ENCODE peak calls at places on chromosomes 1 and 21, in ten cellular contexts. C, F, M, S, K, W, R, G, Q and T are unnamed samples.

GRCh38 chr1:93347319-93347899 is 1.7 kb downstream of the DR1 start:
- DNase-seq in S (no peak), Q (no peak), W (no peak), F (no peak), M (no peak), G (no peak), K (no peak), C (no peak), R (no peak), T (no peak)

GRCh38 chr1:203996126-203996525 is 76.8 kb upstream of the SOX13 start:
- DNase-seq in Q (no peak), M (no peak), C (no peak), S (no peak), G (no peak), W (peak; percentile 17), K (peak; percentile 23), R (peak; percentile 83), F (no peak), T (peak; percentile 54)

GRCh38 chr1:43706598-43707190 is 642 bp upstream of the ST3GAL3 start:
- DNase-seq in M (no peak), Q (peak; percentile 61), S (peak; percentile 53), C (no peak), F (no peak), R (peak; percentile 75), K (no peak), W (peak; percentile 20), G (peak; percentile 31), T (no peak)

GRCh38 chr21:33865996-33866575 is 49.5 kb downstream of the ATP5PO start:
- DNase-seq in C (peak; percentile 42), Q (no peak), S (no peak), F (no peak), G (no peak), M (no peak), R (no peak), W (no peak), K (no peak), T (no peak)

GRCh38 chr21:34582506-34583150 is 32.3 kb downstream of the RCAN1 start:
- DNase-seq in R (peak; percentile 55), G (peak; percentile 16), C (no peak), M (no peak), W (peak; percentile 49), S (no peak), K (no peak), Q (no peak), F (peak; percentile 24), T (peak; percentile 31)

GRCh38 chr1:165659581-165659895 is 28.5 kb downstream of the MGST3 start:
- DNase-seq in W (no peak), M (no peak), G (no peak), C (no peak), R (peak; percentile 57), S (no peak), F (no peak), K (no peak), Q (no peak), T (no peak)

GRCh38 chr21:20618878-20619277 is 379.3 kb upstream of the NCAM2 start:
- DNase-seq in K (no peak), Q (no peak), F (no peak), S (no peak), M (no peak), W (no peak), R (no peak), G (no peak), C (no peak), T (no peak)

GRCh38 chr1:55060133-55060999 is 21.0 kb downstream of the PCSK9 start:
- DNase-seq in F (no peak), R (no peak), Q (no peak), S (no peak), K (no peak), C (peak; percentile 48), G (no peak), W (no peak), M (no peak), T (no peak)

GRCh38 chr21:44969066-44969649 is 29.3 kb downstream of the SLX9 start:
- DNase-seq in Q (no peak), K (no peak), C (no peak), G (no peak), S (no peak), M (no peak), F (no peak), W (no peak), R (no peak), T (no peak)

GRCh38 chr1:169105434-169106094 is 926 bp upstream of the ATP1B1 start:
- DNase-seq in W (peak; percentile 89), F (peak; percentile 78), S (no peak), G (peak; percentile 57), K (peak; percentile 54), R (peak; percentile 87), C (peak; percentile 92), M (no peak), Q (peak; percentile 96), T (peak; percentile 83)

GRCh38 chr1:15998929-15999328 is 5.1 kb upstream of the SRARP start:
- DNase-seq in R (no peak), G (no peak), F (no peak), Q (no peak), K (no peak), C (peak; percentile 80), M (no peak), S (no peak), W (no peak), T (no peak)

GRCh38 chr1:9561429-9561828 is 22.2 kb downstream of the SLC25A33 start:
- DNase-seq in F (peak; percentile 56), K (peak; percentile 30), R (no peak), Q (no peak), S (no peak), G (no peak), C (no peak), W (peak; percentile 19), M (peak; percentile 81), T (peak; percentile 48)

GRCh38 chr1:46301406-46302090 is 1.9 kb downstream of the LRRC41 start:
- DNase-seq in F (peak; percentile 75), R (peak; percentile 31), G (peak; percentile 11), C (no peak), Q (peak; percentile 68), S (no peak), K (peak; percentile 23), M (peak; percentile 19), W (no peak), T (peak; percentile 77)

GRCh38 chr1:98044766-98045165 is 123.9 kb upstream of the DPYD start:
- DNase-seq in W (no peak), R (no peak), F (no peak), K (no peak), C (no peak), G (no peak), M (no peak), S (no peak), Q (no peak), T (no peak)

DNA sequence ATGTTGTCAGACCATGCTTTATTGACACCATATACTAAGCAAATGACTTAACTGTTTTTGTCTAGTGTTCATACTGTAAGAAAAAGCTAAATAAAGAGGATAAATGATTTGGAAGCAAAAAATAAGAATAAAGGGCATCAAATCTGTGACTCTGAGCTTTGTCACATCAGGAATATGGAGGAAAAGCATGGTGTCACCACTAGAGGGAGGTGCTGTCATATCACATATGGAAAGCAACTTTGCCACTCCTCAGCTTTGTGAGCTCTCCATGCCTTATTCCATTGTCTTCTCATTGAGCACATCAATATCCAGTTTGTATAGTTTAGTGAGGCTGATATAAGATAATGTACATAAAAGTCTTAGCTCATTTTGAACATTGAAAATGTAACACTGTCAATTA is 20.8 kb upstream of the GBP1 start:
- DNase-seq in G (no peak), Q (no peak), W (peak; percentile 62), K (no peak), S (no peak), M (no peak), R (no peak), F (peak; percentile 49), C (no peak), T (no peak)
- TF ChIP-seq CTCF in G (no peak), Q (peak; percentile 49), W (peak; percentile 58), K (no peak), S (peak; percentile 59), M (peak; percentile 57), R (no peak), F (peak; percentile 85), C (no peak), T (no peak)

GRCh38 chr1:29800120-29800519 is 563.8 kb downstream of the PTPRU start:
- DNase-seq in M (no peak), K (no peak), R (no peak), C (no peak), Q (no peak), S (peak; percentile 44), W (peak; percentile 9), F (peak; percentile 6), G (no peak), T (no peak)
- TF ChIP-seq CTCF in M (no peak), K (no peak), R (no peak), C (no peak), Q (no peak), S (no peak), W (no peak), F (no peak), G (no peak), T (no peak)

GRCh38 chr1:18884419-18884717 is 18.0 kb downstream of the ALDH4A1 start:
- DNase-seq in S (no peak), R (no peak), M (no peak), W (no peak), Q (no peak), K (no peak), C (no peak), F (no peak), G (no peak), T (no peak)
- TF ChIP-seq CTCF in S (peak; percentile 45), R (no peak), M (no peak), W (no peak), Q (no peak), K (no peak), C (peak; percentile 13), F (no peak), G (peak; percentile 33), T (no peak)

DNA sequence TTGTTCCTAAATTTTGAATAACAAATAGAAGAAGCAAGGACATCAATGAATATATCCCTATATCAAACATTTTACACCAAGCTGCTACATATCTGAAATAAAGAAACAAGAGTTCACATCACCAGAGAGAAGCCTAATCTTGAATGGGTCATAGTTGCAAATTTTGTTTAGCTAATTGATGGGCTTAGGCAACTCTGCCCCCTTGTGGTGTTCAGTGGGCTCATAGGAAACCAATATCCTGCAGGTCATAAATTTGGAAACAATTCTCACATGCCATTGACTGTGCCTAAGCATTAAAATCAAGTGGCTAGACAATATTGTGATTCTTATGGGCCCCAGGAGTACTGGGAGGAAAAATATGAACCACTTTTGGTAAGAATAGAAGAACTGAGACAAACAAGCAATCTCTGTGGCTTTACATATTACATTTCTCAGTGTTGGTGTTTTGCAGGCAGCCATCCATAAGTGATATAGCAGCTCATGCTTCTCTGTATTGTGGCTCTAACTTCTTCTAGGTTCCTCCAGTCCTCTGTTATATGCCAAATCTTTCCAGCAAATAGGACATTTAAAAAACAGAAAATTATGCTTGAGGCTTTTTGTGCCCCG is 1262.8 kb upstream of the PRMT6 start:
- DNase-seq in M (no peak), F (peak; percentile 13), R (peak; percentile 70), W (peak; percentile 78), S (no peak), K (no peak), Q (no peak), G (peak; percentile 69), C (no peak), T (peak; percentile 87)
- TF ChIP-seq CTCF in M (peak; percentile 36), F (peak; percentile 28), R (peak; percentile 90), W (peak; percentile 34), S (no peak), K (no peak), Q (peak; percentile 19), G (peak; percentile 88), C (peak; percentile 92), T (peak; percentile 64)

GRCh38 chr1:17849216-17849615 is 94.1 kb downstream of the ACTL8 start:
- DNase-seq in W (no peak), G (no peak), S (no peak), C (no peak), F (no peak), K (no peak), Q (no peak), R (no peak), M (no peak), T (no peak)
- TF ChIP-seq CTCF in W (peak; percentile 44), G (no peak), S (no peak), C (peak; percentile 16), F (peak; percentile 19), K (no peak), Q (no peak), R (peak; percentile 16), M (peak; percentile 71), T (no peak)